ENCODE peak calls at places on chromosome 17, in five cellular contexts. One of them, this sample, is unnamed.

GRCh38 chr17:19354748-19355147 is 7.8 kb downstream of the B9D1 start:
- DNase-seq in cardiac muscle cell: no peak
- DNase-seq in kidney epithelial cell: no peak
- DNase-seq in tibial nerve: no peak
- DNase-seq in fibroblast of mammary gland: no peak
- DNase-seq in this sample: no peak

GRCh38 chr17:19338031-19338990 is 24.2 kb downstream of the B9D1 start:
- DNase-seq in kidney epithelial cell: no peak
- DNase-seq in tibial nerve: no peak
- DNase-seq in cardiac muscle cell: peak; percentile 61
- DNase-seq in fibroblast of mammary gland: peak; percentile 45
- DNase-seq in this sample: no peak

GRCh38 chr17:78173025-78173715 is 4.8 kb downstream of the SYNGR2 start:
- DNase-seq in tibial nerve: no peak
- DNase-seq in cardiac muscle cell: peak; percentile 60
- DNase-seq in fibroblast of mammary gland: no peak
- DNase-seq in kidney epithelial cell: no peak
- DNase-seq in this sample: no peak

GRCh38 chr17:39919087-39919683 is 750 bp upstream of the GSDMB start:
- DNase-seq in tibial nerve: no peak
- DNase-seq in kidney epithelial cell: no peak
- DNase-seq in cardiac muscle cell: no peak
- DNase-seq in fibroblast of mammary gland: no peak
- DNase-seq in this sample: no peak

GRCh38 chr17:49694847-49695697 is 12.7 kb downstream of the SLC35B1 start:
- DNase-seq in tibial nerve: peak; percentile 65
- DNase-seq in cardiac muscle cell: peak; percentile 61
- DNase-seq in fibroblast of mammary gland: peak; percentile 17
- DNase-seq in kidney epithelial cell: no peak
- DNase-seq in this sample: no peak

GRCh38 chr17:36198831-36199465 is 2.4 kb upstream of the CCL3L1 start:
- DNase-seq in fibroblast of mammary gland: no peak
- DNase-seq in cardiac muscle cell: no peak
- DNase-seq in tibial nerve: no peak
- DNase-seq in kidney epithelial cell: no peak
- DNase-seq in this sample: no peak

GRCh38 chr17:66540131-66540781 is 237.8 kb downstream of the PRKCA start:
- DNase-seq in cardiac muscle cell: no peak
- DNase-seq in tibial nerve: peak; percentile 53
- DNase-seq in fibroblast of mammary gland: peak; percentile 95
- DNase-seq in kidney epithelial cell: peak; percentile 52
- DNase-seq in this sample: no peak

GRCh38 chr17:19705201-19705600 is 11.2 kb downstream of the SLC47A2 start:
- DNase-seq in fibroblast of mammary gland: no peak
- DNase-seq in cardiac muscle cell: no peak
- DNase-seq in kidney epithelial cell: no peak
- DNase-seq in tibial nerve: no peak
- DNase-seq in this sample: no peak

GRCh38 chr17:50170662-50171370 is 5.0 kb downstream of the SGCA start:
- DNase-seq in fibroblast of mammary gland: peak; percentile 11
- DNase-seq in tibial nerve: no peak
- DNase-seq in kidney epithelial cell: no peak
- DNase-seq in cardiac muscle cell: no peak
- DNase-seq in this sample: no peak

GRCh38 chr17:39706383-39706782 is 6.5 kb downstream of the ERBB2 start:
- DNase-seq in cardiac muscle cell: no peak
- DNase-seq in kidney epithelial cell: no peak
- DNase-seq in tibial nerve: no peak
- DNase-seq in fibroblast of mammary gland: no peak
- DNase-seq in this sample: no peak

GRCh38 chr17:56786989-56787482 is 46.7 kb downstream of the C17orf67 start:
- DNase-seq in fibroblast of mammary gland: peak; percentile 92
- DNase-seq in kidney epithelial cell: peak; percentile 95
- DNase-seq in cardiac muscle cell: no peak
- DNase-seq in tibial nerve: no peak
- DNase-seq in this sample: peak; percentile 93

GRCh38 chr17:66200685-66201092 is 8.8 kb upstream of the CEP112 start:
- DNase-seq in cardiac muscle cell: peak; percentile 64
- DNase-seq in fibroblast of mammary gland: peak; percentile 83
- DNase-seq in kidney epithelial cell: peak; percentile 16
- DNase-seq in tibial nerve: no peak
- DNase-seq in this sample: peak; percentile 26

GRCh38 chr17:35796942-35797341 is 1.5 kb upstream of the MMP28 start:
- DNase-seq in fibroblast of mammary gland: no peak
- DNase-seq in kidney epithelial cell: no peak
- DNase-seq in cardiac muscle cell: no peak
- DNase-seq in tibial nerve: no peak
- DNase-seq in this sample: no peak

GRCh38 chr17:68954146-68954971 is 833 bp downstream of the ABCA8 start:
- DNase-seq in kidney epithelial cell: no peak
- DNase-seq in fibroblast of mammary gland: peak; percentile 38
- DNase-seq in tibial nerve: no peak
- DNase-seq in cardiac muscle cell: no peak
- DNase-seq in this sample: no peak

GRCh38 chr17:66667491-66668030 is 167.4 kb upstream of the CACNG5 start:
- DNase-seq in tibial nerve: no peak
- DNase-seq in cardiac muscle cell: no peak
- DNase-seq in fibroblast of mammary gland: no peak
- DNase-seq in kidney epithelial cell: no peak
- DNase-seq in this sample: no peak

GRCh38 chr17:28043296-28043695 is 819 bp downstream of the NLK start:
- DNase-seq in fibroblast of mammary gland: no peak
- DNase-seq in kidney epithelial cell: no peak
- DNase-seq in tibial nerve: no peak
- DNase-seq in cardiac muscle cell: no peak
- DNase-seq in this sample: no peak

GRCh38 chr17:51617876-51618455 is 357.6 kb downstream of the UTP18 start:
- DNase-seq in tibial nerve: no peak
- DNase-seq in kidney epithelial cell: no peak
- DNase-seq in fibroblast of mammary gland: no peak
- DNase-seq in cardiac muscle cell: no peak
- DNase-seq in this sample: no peak

GRCh38 chr17:54901230-54901847 is 687 bp downstream of the TOM1L1 start:
- DNase-seq in cardiac muscle cell: no peak
- DNase-seq in tibial nerve: no peak
- DNase-seq in fibroblast of mammary gland: peak; percentile 61
- DNase-seq in kidney epithelial cell: peak; percentile 38
- DNase-seq in this sample: no peak

GRCh38 chr17:14261406-14261805 is 24.7 kb upstream of the CDRT15 start:
- DNase-seq in kidney epithelial cell: no peak
- DNase-seq in cardiac muscle cell: no peak
- DNase-seq in fibroblast of mammary gland: no peak
- DNase-seq in tibial nerve: no peak
- DNase-seq in this sample: no peak

DNA sequence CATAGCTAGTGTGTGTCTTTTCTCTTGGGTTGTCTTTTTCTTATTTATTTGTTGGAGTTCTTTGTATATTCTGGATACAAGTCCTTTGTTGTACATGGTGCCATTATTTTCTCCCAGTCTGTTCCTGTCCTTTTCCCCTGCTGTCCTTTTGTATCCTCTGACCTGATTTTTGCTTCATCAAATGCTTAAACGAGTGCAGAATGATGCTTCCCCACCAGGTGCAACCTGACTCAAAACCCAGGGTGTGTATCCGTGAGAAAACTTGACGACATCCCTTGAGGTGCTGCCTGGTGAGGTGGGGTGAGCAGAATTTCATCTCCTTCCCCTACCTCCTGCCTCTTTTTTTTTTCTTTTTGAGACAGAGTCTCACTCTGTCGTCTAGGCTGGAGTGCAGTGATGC is 88.6 kb downstream of the NTN1 start:
- DNase-seq in tibial nerve: no peak
- DNase-seq in cardiac muscle cell: no peak
- DNase-seq in kidney epithelial cell: no peak
- DNase-seq in fibroblast of mammary gland: no peak
- DNase-seq in this sample: no peak
- H3K4me3 ChIP-seq in tibial nerve: no peak overlapping the region
- H3K4me3 ChIP-seq in cardiac muscle cell: no peak overlapping the region
- H3K4me3 ChIP-seq in kidney epithelial cell: no peak overlapping the region
- H3K4me3 ChIP-seq in fibroblast of mammary gland: no peak overlapping the region
- H3K4me3 ChIP-seq in this sample: no peak overlapping the region

DNA sequence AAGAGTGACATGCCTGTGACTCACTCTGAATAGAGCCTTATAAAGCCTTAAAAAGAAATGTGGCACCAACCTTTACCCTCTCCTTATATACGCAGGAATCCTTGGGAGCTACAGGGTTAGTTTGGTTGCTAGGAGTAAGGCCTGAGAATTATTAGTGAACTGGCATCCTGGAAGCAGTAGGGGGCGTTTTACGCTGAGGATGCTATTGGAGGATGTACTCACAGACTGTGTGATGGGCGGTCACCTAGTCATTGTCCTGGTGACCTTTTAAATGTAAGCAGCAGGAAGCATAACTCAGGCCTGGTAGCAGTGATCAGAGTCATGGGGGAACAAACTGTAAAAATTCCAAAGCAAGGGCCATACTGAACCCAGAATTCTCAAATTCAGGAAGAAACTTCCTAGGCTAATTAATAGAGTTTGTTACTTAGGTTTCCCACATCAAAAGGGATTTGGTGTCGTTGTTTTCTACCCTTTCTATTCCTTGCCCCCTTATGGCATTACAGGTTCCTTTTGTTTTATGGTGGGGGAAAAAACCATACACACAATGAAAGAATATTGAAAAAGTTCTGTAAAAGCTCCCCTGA is 153.8 kb downstream of the SNX11 start:
- DNase-seq in tibial nerve: no peak
- DNase-seq in fibroblast of mammary gland: peak; percentile 28
- DNase-seq in cardiac muscle cell: peak; percentile 18
- DNase-seq in kidney epithelial cell: no peak
- DNase-seq in this sample: no peak
- TF ChIP-seq CTCF in tibial nerve: no peak
- TF ChIP-seq CTCF in fibroblast of mammary gland: peak; percentile 52
- TF ChIP-seq CTCF in cardiac muscle cell: peak; percentile 50
- TF ChIP-seq CTCF in kidney epithelial cell: peak; percentile 67
- TF ChIP-seq CTCF in this sample: peak; percentile 83

DNA sequence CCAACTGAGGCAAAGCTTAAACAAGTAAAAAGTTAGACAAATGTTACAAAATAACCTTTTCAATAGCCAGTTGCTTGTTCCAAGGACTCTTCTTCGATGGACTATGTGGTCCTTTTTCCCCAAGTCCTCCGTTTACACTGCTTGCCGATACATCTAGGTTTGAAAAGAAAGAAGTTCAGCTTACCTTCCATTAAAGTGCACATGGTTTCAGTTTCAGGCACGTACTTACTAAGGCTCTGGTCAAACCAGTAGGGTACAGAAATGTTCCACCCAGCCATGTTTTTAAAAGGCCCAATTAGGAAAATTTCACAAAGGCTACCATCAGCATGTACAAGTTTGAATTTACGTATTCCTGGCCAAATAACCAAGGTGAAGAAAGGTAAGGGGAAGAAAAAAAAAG is 2.1 kb downstream of the SRSF2 start:
- DNase-seq in cardiac muscle cell: no peak
- DNase-seq in kidney epithelial cell: no peak
- DNase-seq in tibial nerve: no peak
- DNase-seq in fibroblast of mammary gland: peak; percentile 45
- DNase-seq in this sample: no peak
- H3K4me3 ChIP-seq in cardiac muscle cell: peak overlapping the region; percentile 90
- H3K4me3 ChIP-seq in kidney epithelial cell: peak overlapping the region; percentile 95
- H3K4me3 ChIP-seq in tibial nerve: peak overlapping the region; percentile 81
- H3K4me3 ChIP-seq in fibroblast of mammary gland: peak overlapping the region; percentile 81
- H3K4me3 ChIP-seq in this sample: peak overlapping the region; percentile 88

DNA sequence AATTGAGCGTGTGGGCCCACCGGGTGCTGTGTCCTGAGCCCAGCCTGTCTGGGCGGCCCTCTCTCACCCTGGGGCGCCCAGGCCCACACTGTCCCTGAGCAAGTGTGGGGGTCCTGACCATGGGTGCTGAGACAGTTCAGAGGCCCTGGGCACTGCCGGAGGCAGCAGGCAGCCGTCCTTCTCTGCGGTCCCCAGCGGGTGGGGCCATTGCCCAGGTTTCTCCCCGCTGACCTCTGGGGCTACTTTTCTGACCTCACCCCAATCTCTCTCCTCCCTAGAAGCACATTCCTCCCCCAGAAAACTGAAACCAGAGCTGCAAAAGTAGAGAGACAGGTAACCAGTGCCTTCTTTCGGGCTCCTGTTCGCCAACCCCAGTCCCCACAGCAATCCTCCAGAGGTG is 36.0 kb upstream of the PVALEF start:
- DNase-seq in tibial nerve: no peak
- DNase-seq in cardiac muscle cell: no peak
- DNase-seq in kidney epithelial cell: no peak
- DNase-seq in fibroblast of mammary gland: no peak
- DNase-seq in this sample: no peak
- TF ChIP-seq CTCF in tibial nerve: no peak
- TF ChIP-seq CTCF in cardiac muscle cell: no peak
- TF ChIP-seq CTCF in kidney epithelial cell: peak; percentile 21
- TF ChIP-seq CTCF in fibroblast of mammary gland: no peak
- TF ChIP-seq CTCF in this sample: peak; percentile 17

DNA sequence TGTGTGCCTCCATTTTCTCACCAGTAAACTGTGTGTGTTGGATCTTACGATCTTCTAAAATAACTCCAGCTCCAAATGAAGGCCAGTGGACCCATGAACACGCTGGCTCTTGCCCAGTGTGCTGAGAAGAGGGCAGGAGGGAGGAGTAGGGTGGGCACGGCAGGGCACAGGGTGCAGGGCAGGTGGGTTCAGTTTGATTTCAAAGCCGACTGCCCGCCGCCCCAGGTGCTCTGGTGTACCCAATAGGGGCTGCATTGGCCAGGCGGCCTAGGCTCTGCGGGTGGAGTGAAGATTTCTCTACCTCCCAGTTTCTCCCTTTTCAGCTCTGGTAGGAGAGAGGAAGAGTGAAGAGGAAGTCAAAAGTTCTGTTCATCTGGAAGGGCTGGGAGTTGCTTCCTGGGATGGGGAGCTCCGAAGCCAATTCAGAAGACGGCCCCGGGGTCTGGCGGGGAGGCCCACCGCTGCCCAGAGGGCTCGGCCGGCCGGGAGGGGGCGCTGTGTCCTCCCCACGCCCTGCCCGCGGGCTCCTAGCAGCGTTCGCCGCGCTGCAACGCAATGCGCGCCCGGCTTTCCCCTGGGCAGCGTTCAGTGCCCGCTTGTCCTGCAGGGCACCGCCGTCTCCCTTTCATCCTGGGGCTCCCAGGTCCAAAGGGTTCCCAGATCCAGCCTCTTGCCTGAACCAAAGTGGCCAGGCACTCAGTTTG is 1.1 kb upstream of the CRHR1 start:
- DNase-seq in tibial nerve: no peak
- DNase-seq in fibroblast of mammary gland: no peak
- DNase-seq in cardiac muscle cell: peak; percentile 65
- DNase-seq in kidney epithelial cell: no peak
- DNase-seq in this sample: no peak
- H3K4me3 ChIP-seq in tibial nerve: peak overlapping the region; percentile 52
- H3K4me3 ChIP-seq in fibroblast of mammary gland: no peak overlapping the region
- H3K4me3 ChIP-seq in cardiac muscle cell: peak overlapping the region; percentile 39
- H3K4me3 ChIP-seq in kidney epithelial cell: no peak overlapping the region
- H3K4me3 ChIP-seq in this sample: no peak overlapping the region